ENCODE peak calls at places on chromosome 10, in five cellular contexts. M is heart right ventricle, G is mammary epithelial cell, A is upper lobe of right lung, S is HL-60. Y is an unnamed sample.

GRCh38 chr10:4067552-4068254 is 282.7 kb upstream of the KLF6 start:
- DNase-seq in M (no peak), G (no peak), A (no peak), S (peak; percentile 1), Y (no peak)

GRCh38 chr10:107019154-107019553 is 145.4 kb downstream of the SORCS1 start:
- DNase-seq in M (no peak), G (no peak), A (no peak), S (no peak), Y (no peak)

GRCh38 chr10:43119416-43120115 is 18.7 kb upstream of the CSGALNACT2 start:
- DNase-seq in M (no peak), G (no peak), A (peak; percentile 63), S (no peak), Y (no peak)

GRCh38 chr10:133030126-133030525 is 57.6 kb upstream of the ADGRA1 start:
- DNase-seq in M (no peak), G (no peak), A (no peak), S (no peak), Y (no peak)

GRCh38 chr10:84177541-84178386 is 4.2 kb downstream of the GPR15LG start:
- DNase-seq in M (peak; percentile 41), G (no peak), A (no peak), S (peak; percentile 34), Y (no peak)

GRCh38 chr10:113859261-113859660 is 4.8 kb downstream of the NHLRC2 start:
- DNase-seq in M (no peak), G (no peak), A (no peak), S (no peak), Y (no peak)

GRCh38 chr10:123316776-123317175 is 162.6 kb downstream of the BUB3 start:
- DNase-seq in M (no peak), G (no peak), A (no peak), S (no peak), Y (no peak)

GRCh38 chr10:20105931-20106330 is 289.7 kb downstream of the PLXDC2 start:
- DNase-seq in M (no peak), G (no peak), A (no peak), S (no peak), Y (no peak)

GRCh38 chr10:24382045-24382444 is 173.1 kb downstream of the KIAA1217 start:
- DNase-seq in M (no peak), G (no peak), A (no peak), S (no peak), Y (no peak)

GRCh38 chr10:21993360-21994001 is 10.0 kb downstream of the DNAJC1 start:
- DNase-seq in M (no peak), G (peak; percentile 9), A (no peak), S (no peak), Y (no peak)

GRCh38 chr10:112986791-112987190 is 36.7 kb downstream of the TCF7L2 start:
- DNase-seq in M (no peak), G (no peak), A (no peak), S (no peak), Y (no peak)

GRCh38 chr10:89073719-89074118 is 83.1 kb downstream of the FAS start:
- DNase-seq in M (no peak), G (no peak), A (no peak), S (no peak), Y (no peak)

GRCh38 chr10:117790621-117791020 is 248.1 kb downstream of the EMX2 start:
- DNase-seq in M (no peak), G (no peak), A (no peak), S (no peak), Y (no peak)

GRCh38 chr10:14329609-14330246 is 996 bp downstream of the FRMD4A start:
- DNase-seq in M (no peak), G (no peak), A (no peak), S (no peak), Y (no peak)

GRCh38 chr10:14593806-14594205 is 180.9 kb downstream of the FAM107B start:
- DNase-seq in M (no peak), G (no peak), A (no peak), S (no peak), Y (no peak)

GRCh38 chr10:91347529-91347928 is 62.6 kb upstream of the HECTD2 start:
- DNase-seq in M (no peak), G (peak; percentile 78), A (no peak), S (no peak), Y (no peak)

GRCh38 chr10:6738464-6738824 is 158.4 kb upstream of the PRKCQ start:
- DNase-seq in M (no peak), G (no peak), A (no peak), S (no peak), Y (no peak)

GRCh38 chr10:97999066-97999908 is 31.1 kb downstream of the CRTAC1 start:
- DNase-seq in M (no peak), G (no peak), A (no peak), S (no peak), Y (no peak)

GRCh38 chr10:114876602-114877300 is 55.2 kb downstream of the FHIP2A start:
- DNase-seq in M (peak; percentile 64), G (peak; percentile 74), A (peak; percentile 79), S (peak; percentile 80), Y (no peak)

GRCh38 chr10:1198453-1199344 is 142.5 kb downstream of the WDR37 start:
- DNase-seq in M (no peak), G (no peak), A (peak; percentile 31), S (no peak), Y (no peak)

GRCh38 chr10:50574932-50575331 is 48.8 kb downstream of the SGMS1 start:
- DNase-seq in M (no peak), G (no peak), A (no peak), S (no peak), Y (no peak)

GRCh38 chr10:37535459-37536246 is 321.8 kb downstream of the ZNF248 start:
- DNase-seq in M (no peak), G (peak; percentile 11), A (no peak), S (no peak), Y (no peak)

GRCh38 chr10:103605359-103606156 is 112.1 kb downstream of the NEURL1 start:
- DNase-seq in M (peak; percentile 66), G (no peak), A (no peak), S (peak; percentile 45), Y (peak; percentile 89)

GRCh38 chr10:11176746-11177145 is 159.1 kb downstream of the CELF2 start:
- DNase-seq in M (no peak), G (no peak), A (no peak), S (peak; percentile 45), Y (no peak)

GRCh38 chr10:11171452-11171851 is 153.8 kb downstream of the CELF2 start:
- DNase-seq in M (no peak), G (no peak), A (no peak), S (no peak), Y (no peak)

GRCh38 chr10:11170993-11171416 is 153.3 kb downstream of the CELF2 start:
- DNase-seq in M (no peak), G (no peak), A (no peak), S (peak; percentile 62), Y (no peak)

GRCh38 chr10:11175823-11176243 is 158.2 kb downstream of the CELF2 start:
- DNase-seq in M (no peak), G (no peak), A (no peak), S (no peak), Y (no peak)

GRCh38 chr10:11173062-11173461 is 155.4 kb downstream of the CELF2 start:
- DNase-seq in M (no peak), G (no peak), A (no peak), S (no peak), Y (no peak)
- H3K4me3 ChIP-seq in M (no peak overlapping the region), G (no peak overlapping the region), A (peak overlapping the region; percentile 4), S (no peak overlapping the region), Y (no peak overlapping the region)

GRCh38 chr10:119644994-119645393 is 6.2 kb upstream of the BAG3 start:
- DNase-seq in M (no peak), G (no peak), A (no peak), S (no peak), Y (no peak)

GRCh38 chr10:119640875-119641526 is 10.2 kb upstream of the BAG3 start:
- DNase-seq in M (no peak), G (no peak), A (no peak), S (no peak), Y (no peak)

GRCh38 chr10:119642556-119643111 is 8.5 kb upstream of the BAG3 start:
- DNase-seq in M (no peak), G (peak; percentile 43), A (no peak), S (no peak), Y (no peak)

GRCh38 chr10:119643306-119644214 is 7.6 kb upstream of the BAG3 start:
- DNase-seq in M (no peak), G (no peak), A (no peak), S (no peak), Y (no peak)

DNA sequence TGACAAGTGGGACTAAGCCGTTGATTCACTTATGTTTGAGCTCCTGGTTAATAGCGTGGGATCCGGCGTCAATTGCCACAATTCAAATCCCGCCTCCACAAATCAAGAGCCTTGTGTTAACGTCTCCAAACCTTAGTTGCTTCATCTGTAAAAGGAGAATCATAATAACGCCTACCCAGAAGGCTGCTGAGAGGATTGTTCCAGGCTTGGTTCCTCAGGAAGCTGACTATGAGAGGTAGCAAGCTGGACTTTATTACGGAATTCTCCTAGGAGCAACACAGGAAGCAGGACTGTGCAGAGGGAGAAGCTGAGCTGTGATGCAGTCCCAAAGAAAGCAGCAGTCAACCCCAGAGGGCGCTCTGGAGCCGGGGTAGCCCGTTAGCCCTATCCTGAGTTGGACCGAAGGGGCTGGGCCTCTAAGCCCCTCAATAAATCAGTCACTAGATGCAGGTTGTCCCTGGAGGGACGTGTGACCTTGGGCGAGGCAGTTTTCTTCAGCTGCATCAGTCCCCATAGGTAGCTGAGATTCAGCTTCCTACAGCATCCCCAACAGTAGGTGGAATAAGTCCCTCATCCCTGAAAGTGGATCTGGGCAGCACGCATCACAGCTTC is 6.9 kb upstream of the BAG3 start:
- DNase-seq in M (no peak), G (no peak), A (no peak), S (no peak), Y (no peak)
- H3K4me3 ChIP-seq in M (no peak overlapping the region), G (no peak overlapping the region), A (no peak overlapping the region), S (no peak overlapping the region), Y (no peak overlapping the region)

GRCh38 chr10:74823791-74824183 is 2.6 kb upstream of the KAT6B start:
- DNase-seq in M (no peak), G (no peak), A (no peak), S (no peak), Y (no peak)

GRCh38 chr10:74822583-74823089 is 3.8 kb upstream of the KAT6B start:
- DNase-seq in M (no peak), G (no peak), A (no peak), S (peak; percentile 10), Y (peak; percentile 73)

GRCh38 chr10:74821501-74821900 is 4.9 kb upstream of the KAT6B start:
- DNase-seq in M (no peak), G (no peak), A (peak; percentile 70), S (no peak), Y (no peak)

GRCh38 chr10:74824184-74825032 is 2.0 kb upstream of the KAT6B start:
- DNase-seq in M (no peak), G (no peak), A (no peak), S (no peak), Y (no peak)

GRCh38 chr10:74822101-74822500 is 4.3 kb upstream of the KAT6B start:
- DNase-seq in M (no peak), G (no peak), A (no peak), S (peak; percentile 5), Y (no peak)
- H3K4me3 ChIP-seq in M (no peak overlapping the region), G (no peak overlapping the region), A (no peak overlapping the region), S (no peak overlapping the region), Y (no peak overlapping the region)

GRCh38 chr10:79183468-79183865 is 114.7 kb downstream of the ZMIZ1 start:
- DNase-seq in M (no peak), G (no peak), A (no peak), S (no peak), Y (no peak)
- H3K4me3 ChIP-seq in M (no peak overlapping the region), G (no peak overlapping the region), A (no peak overlapping the region), S (no peak overlapping the region), Y (no peak overlapping the region)

GRCh38 chr10:73774637-73775036 is 7.2 kb upstream of the CHCHD1 start:
- DNase-seq in M (no peak), G (peak; percentile 28), A (no peak), S (peak; percentile 31), Y (no peak)
- H3K4me3 ChIP-seq in M (peak overlapping the region; percentile 81), G (peak overlapping the region; percentile 36), A (peak overlapping the region; percentile 87), S (peak overlapping the region; percentile 78), Y (peak overlapping the region; percentile 76)

Y was measured in ascending aorta.